ENCODE peak calls at places on chromosome 1, in five cellular contexts. One of them, this sample, is unnamed.

GRCh38 chr1:221611930-221612777 is 129.7 kb downstream of the DUSP10 start:
- DNase-seq in endothelial cell: no peak
- DNase-seq in mesothelial cell of epicardium: no peak
- DNase-seq in heart right ventricle: peak
- DNase-seq in dorsolateral prefrontal cortex: peak
- DNase-seq in this sample: no peak

GRCh38 chr1:45621501-45621836 is 2.4 kb downstream of the CCDC17 start:
- DNase-seq in heart right ventricle: peak
- DNase-seq in endothelial cell: no peak
- DNase-seq in dorsolateral prefrontal cortex: no peak
- DNase-seq in mesothelial cell of epicardium: no peak
- DNase-seq in this sample: no peak

GRCh38 chr1:209747580-209748262 is 8.1 kb upstream of the TRAF3IP3 start:
- DNase-seq in dorsolateral prefrontal cortex: peak
- DNase-seq in heart right ventricle: peak
- DNase-seq in mesothelial cell of epicardium: peak
- DNase-seq in endothelial cell: peak
- DNase-seq in this sample: no peak

GRCh38 chr1:22245716-22246115 is 102.8 kb upstream of the WNT4 start:
- DNase-seq in dorsolateral prefrontal cortex: no peak
- DNase-seq in endothelial cell: no peak
- DNase-seq in heart right ventricle: no peak
- DNase-seq in mesothelial cell of epicardium: no peak
- DNase-seq in this sample: no peak

GRCh38 chr1:176617881-176618280 is 154.9 kb downstream of the PAPPA2 start:
- DNase-seq in mesothelial cell of epicardium: no peak
- DNase-seq in dorsolateral prefrontal cortex: no peak
- DNase-seq in heart right ventricle: no peak
- DNase-seq in endothelial cell: no peak
- DNase-seq in this sample: no peak

GRCh38 chr1:17120962-17121837 is 1.9 kb upstream of the PADI2 start:
- DNase-seq in mesothelial cell of epicardium: no peak
- DNase-seq in heart right ventricle: no peak
- DNase-seq in endothelial cell: no peak
- DNase-seq in dorsolateral prefrontal cortex: no peak
- DNase-seq in this sample: no peak

GRCh38 chr1:54758678-54759348 is 5.5 kb downstream of the PARS2 start:
- DNase-seq in mesothelial cell of epicardium: no peak
- DNase-seq in endothelial cell: no peak
- DNase-seq in heart right ventricle: no peak
- DNase-seq in dorsolateral prefrontal cortex: no peak
- DNase-seq in this sample: peak

GRCh38 chr1:226548281-226549093 is at the start of gene STUM:
- DNase-seq in heart right ventricle: peak
- DNase-seq in dorsolateral prefrontal cortex: no peak
- DNase-seq in endothelial cell: peak
- DNase-seq in mesothelial cell of epicardium: peak
- DNase-seq in this sample: peak

GRCh38 chr1:51061231-51061943 is 40.6 kb upstream of the C1orf185 start:
- DNase-seq in mesothelial cell of epicardium: no peak
- DNase-seq in dorsolateral prefrontal cortex: no peak
- DNase-seq in heart right ventricle: no peak
- DNase-seq in endothelial cell: no peak
- DNase-seq in this sample: no peak

DNA sequence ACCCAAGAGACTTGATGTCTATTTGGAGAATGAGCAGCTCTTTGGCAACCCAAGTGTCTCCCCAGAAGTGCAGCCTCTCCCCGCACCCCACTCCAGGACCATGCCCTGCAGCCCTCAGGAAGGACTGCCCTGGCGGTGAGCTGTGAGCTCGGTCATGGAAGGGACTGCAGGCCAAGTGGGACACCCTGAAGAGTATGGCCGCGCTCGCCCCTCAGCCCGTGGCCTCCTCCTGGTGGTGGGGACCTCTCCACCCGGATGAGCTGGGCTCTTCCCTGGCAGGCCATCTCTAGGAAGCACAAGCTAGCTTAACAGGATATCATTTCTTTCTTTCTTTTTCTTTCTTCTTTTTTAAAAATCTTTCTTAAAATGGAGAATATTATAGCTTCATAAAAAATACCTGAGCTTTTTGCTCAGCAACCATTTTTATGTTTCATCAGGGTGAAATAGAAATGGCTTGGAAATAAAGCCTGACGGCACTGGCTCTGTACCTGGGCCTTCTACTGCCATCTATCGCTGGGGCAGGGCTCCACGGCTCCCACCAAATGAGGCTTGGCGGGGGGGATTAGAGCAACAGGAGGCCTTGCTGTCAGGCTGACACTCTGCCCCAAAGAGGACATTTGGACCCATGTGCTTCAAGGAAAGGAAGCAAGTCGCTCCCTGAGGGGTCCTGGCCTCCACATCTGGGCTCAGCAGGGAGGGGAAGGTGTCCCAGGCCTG is 296.2 kb upstream of the VAMP3 start:
- DNase-seq in mesothelial cell of epicardium: no peak
- DNase-seq in heart right ventricle: no peak
- DNase-seq in endothelial cell: no peak
- DNase-seq in dorsolateral prefrontal cortex: no peak
- DNase-seq in this sample: no peak
- TF ChIP-seq CTCF in mesothelial cell of epicardium: no peak
- TF ChIP-seq CTCF in heart right ventricle: no peak
- TF ChIP-seq CTCF in endothelial cell: no peak
- TF ChIP-seq CTCF in dorsolateral prefrontal cortex: no peak
- TF ChIP-seq CTCF in this sample: peak

DNA sequence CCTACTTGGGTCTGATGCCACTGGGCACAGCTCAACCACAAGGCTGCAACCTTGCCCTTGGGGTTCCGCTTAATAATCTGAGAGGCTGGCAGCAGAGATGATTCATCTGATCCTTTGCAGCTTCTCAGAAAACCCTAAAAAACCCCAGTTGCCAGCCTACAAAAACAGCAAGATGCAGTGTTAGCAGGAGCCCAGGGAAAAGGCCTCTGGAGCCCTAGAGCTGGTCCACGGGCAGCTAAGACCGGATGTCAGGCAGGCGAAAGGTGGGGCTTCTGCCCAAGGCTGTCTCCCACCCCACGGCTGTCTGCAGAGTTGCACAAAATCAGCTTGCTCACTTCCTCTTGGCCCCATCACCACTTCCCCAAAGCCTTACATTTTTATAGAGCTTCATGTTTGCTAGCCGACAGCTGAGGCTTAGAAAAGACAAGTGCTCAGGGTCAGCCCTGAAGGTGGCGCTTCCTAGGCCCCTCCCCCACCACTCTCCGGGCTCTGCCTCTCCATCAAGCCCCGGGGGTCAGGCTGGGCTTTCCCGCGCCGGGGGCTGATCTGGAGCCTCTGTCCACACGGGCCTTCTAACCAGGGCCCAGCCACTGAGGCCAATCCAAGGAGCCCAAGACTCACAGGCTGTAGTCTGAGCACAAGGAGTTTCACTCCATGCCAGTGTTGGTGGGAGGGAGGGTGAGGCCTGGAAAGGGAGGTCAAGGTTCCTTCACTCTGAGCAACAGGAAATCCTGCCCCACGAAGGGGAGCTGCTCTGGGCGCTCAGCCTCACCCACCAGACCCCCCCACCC is 4.2 kb upstream of the ADORA3 start:
- DNase-seq in dorsolateral prefrontal cortex: peak
- DNase-seq in mesothelial cell of epicardium: peak
- DNase-seq in endothelial cell: peak
- DNase-seq in heart right ventricle: peak
- DNase-seq in this sample: no peak
- TF ChIP-seq CTCF in dorsolateral prefrontal cortex: no peak
- TF ChIP-seq CTCF in mesothelial cell of epicardium: no peak
- TF ChIP-seq CTCF in endothelial cell: no peak
- TF ChIP-seq CTCF in heart right ventricle: no peak
- TF ChIP-seq CTCF in this sample: no peak

GRCh38 chr1:53525595-53525994 is 66.4 kb downstream of the DMRTB1 start:
- DNase-seq in dorsolateral prefrontal cortex: no peak
- DNase-seq in heart right ventricle: no peak
- DNase-seq in endothelial cell: no peak
- DNase-seq in mesothelial cell of epicardium: no peak
- DNase-seq in this sample: no peak
- TF ChIP-seq CTCF in dorsolateral prefrontal cortex: no peak
- TF ChIP-seq CTCF in heart right ventricle: no peak
- TF ChIP-seq CTCF in endothelial cell: no peak
- TF ChIP-seq CTCF in mesothelial cell of epicardium: no peak
- TF ChIP-seq CTCF in this sample: no peak

GRCh38 chr1:204123376-204123775 is 28.5 kb downstream of the ETNK2 start:
- DNase-seq in dorsolateral prefrontal cortex: no peak
- DNase-seq in mesothelial cell of epicardium: no peak
- DNase-seq in endothelial cell: peak
- DNase-seq in heart right ventricle: no peak
- DNase-seq in this sample: no peak
- TF ChIP-seq CTCF in dorsolateral prefrontal cortex: no peak
- TF ChIP-seq CTCF in mesothelial cell of epicardium: no peak
- TF ChIP-seq CTCF in endothelial cell: peak
- TF ChIP-seq CTCF in heart right ventricle: peak
- TF ChIP-seq CTCF in this sample: no peak

DNA sequence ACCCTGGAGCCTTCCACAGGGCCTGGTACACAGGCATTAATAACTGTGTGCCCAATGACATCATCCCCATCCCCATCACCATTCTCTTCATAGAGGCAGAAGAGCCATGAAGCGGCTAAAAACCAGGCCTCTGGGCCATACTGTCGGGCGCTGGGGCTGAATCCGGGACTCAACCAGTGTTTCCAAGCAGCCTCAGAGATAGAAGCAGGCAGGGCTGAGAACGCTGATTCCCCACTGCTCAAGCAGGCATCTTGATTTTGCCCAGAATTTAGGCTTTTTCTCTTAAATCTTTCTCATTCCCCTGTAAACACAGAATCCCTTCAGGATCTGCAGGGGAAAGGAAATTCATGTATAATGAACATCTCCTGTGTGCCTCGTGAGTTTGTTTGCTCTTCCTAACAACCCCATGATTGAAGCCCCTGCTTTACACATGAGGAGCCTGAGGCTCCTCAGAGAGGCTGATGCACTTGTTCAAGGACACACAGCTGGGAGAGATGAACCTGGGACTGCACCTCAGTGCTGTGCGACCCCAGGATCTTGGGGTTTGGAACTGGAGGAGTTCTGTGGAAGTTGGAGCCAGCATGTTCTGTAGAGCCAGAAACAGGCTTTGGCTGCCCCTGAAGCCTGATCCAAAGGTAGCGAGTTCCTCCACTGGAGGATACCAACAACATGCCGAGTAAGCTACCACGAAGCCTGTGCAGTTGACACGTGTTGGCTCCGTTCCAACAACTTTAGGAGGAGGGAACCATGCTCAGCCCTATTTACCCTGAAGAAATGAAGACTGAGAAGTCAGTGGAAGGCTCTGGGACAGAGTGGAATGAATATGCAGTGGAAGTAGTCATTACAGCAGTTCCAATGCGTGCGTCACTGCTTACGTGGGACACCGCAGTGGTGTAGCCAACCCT is 55.5 kb downstream of the EDN2 start:
- DNase-seq in heart right ventricle: no peak
- DNase-seq in mesothelial cell of epicardium: no peak
- DNase-seq in dorsolateral prefrontal cortex: no peak
- DNase-seq in endothelial cell: no peak
- DNase-seq in this sample: no peak
- TF ChIP-seq CTCF in heart right ventricle: no peak
- TF ChIP-seq CTCF in mesothelial cell of epicardium: no peak
- TF ChIP-seq CTCF in dorsolateral prefrontal cortex: no peak
- TF ChIP-seq CTCF in endothelial cell: no peak
- TF ChIP-seq CTCF in this sample: no peak